ENCODE peak calls at places on chromosomes 4 and X, in four cellular contexts. Z is activated T-helper 1 cell treated with Interleukin-2 at 50 U/mL for 16 hours, W is Calu3, P is dorsolateral prefrontal cortex. O is an unnamed sample.

GRCh38 chr4:106986486-106986885 is 49.6 kb downstream of the DKK2 start:
- DNase-seq in W (no peak), P (no peak), Z (no peak), O (no peak)

GRCh38 chr4:82429728-82430192 is 502 bp downstream of the HNRNPDL start:
- DNase-seq in Z (peak; percentile 74), P (no peak), W (no peak), O (no peak)

GRCh38 chr4:48914311-48914710 is 7.7 kb upstream of the OCIAD2 start:
- DNase-seq in Z (no peak), W (no peak), P (no peak), O (no peak)

GRCh38 chr4:74627516-74627915 is 166.8 kb downstream of the BTC start:
- DNase-seq in P (no peak), Z (no peak), W (no peak), O (no peak)

GRCh38 chr4:137998666-137999429 is 243.3 kb downstream of the SLC7A11 start:
- DNase-seq in Z (no peak), P (no peak), W (no peak), O (no peak)

GRCh38 chrX:3044196-3044595 is 2.9 kb downstream of the ARSF start:
- DNase-seq in Z (no peak), W (no peak), P (no peak), O (no peak)

GRCh38 chrX:130082244-130083106 is 27.8 kb downstream of the ELF4 start:
- DNase-seq in W (no peak), P (no peak), Z (peak; percentile 68), O (no peak)

GRCh38 chr4:18366762-18367358 is 345.3 kb upstream of the LCORL start:
- DNase-seq in W (no peak), Z (no peak), P (no peak), O (no peak)

GRCh38 chr4:88949605-88950004 is 107.4 kb downstream of the FAM13A start:
- DNase-seq in P (no peak), Z (no peak), W (no peak), O (no peak)

GRCh38 chrX:153411255-153411987 is at the start of gene ZFP92:
- DNase-seq in W (no peak), P (no peak), Z (peak; percentile 24), O (no peak)

GRCh38 chr4:121189351-121189750 is 25.2 kb upstream of the TNIP3 start:
- DNase-seq in Z (no peak), W (no peak), P (no peak), O (no peak)

GRCh38 chr4:7753271-7753670 is 186.4 kb downstream of the AFAP1 start:
- DNase-seq in Z (no peak), W (no peak), P (no peak), O (no peak)

GRCh38 chrX:70336767-70337166 is 46.9 kb downstream of the KIF4A start:
- DNase-seq in P (no peak), Z (no peak), W (no peak), O (no peak)

GRCh38 chrX:31036895-31037294 is 34.9 kb downstream of the FTHL17 start:
- DNase-seq in W (peak; percentile 45), P (peak; percentile 40), Z (no peak), O (no peak)

GRCh38 chr4:7828011-7828720 is 111.5 kb downstream of the AFAP1 start:
- DNase-seq in W (no peak), Z (peak; percentile 42), P (peak; percentile 60), O (peak; percentile 50)

GRCh38 chr4:67020079-67020807 is 525.1 kb downstream of the CENPC start:
- DNase-seq in P (no peak), W (no peak), Z (no peak), O (peak; percentile 52)

GRCh38 chr4:98518555-98519267 is 139.7 kb downstream of the TSPAN5 start:
- DNase-seq in P (no peak), W (no peak), Z (no peak), O (no peak)

GRCh38 chr4:11106769-11107168 is 321.9 kb downstream of the HS3ST1 start:
- DNase-seq in Z (no peak), W (no peak), P (no peak), O (no peak)

GRCh38 chr4:140755811-140756291 is 334 bp downstream of the TBC1D9 start:
- DNase-seq in P (peak; percentile 41), Z (no peak), W (peak; percentile 28), O (no peak)

GRCh38 chr4:79232555-79232954 is 93.3 kb downstream of the NAA11 start:
- DNase-seq in W (no peak), Z (no peak), P (no peak), O (no peak)

GRCh38 chr4:159240690-159241089 is 137.8 kb downstream of the RAPGEF2 start:
- DNase-seq in Z (no peak), P (no peak), W (no peak), O (no peak)

GRCh38 chr4:164876680-164877324 is at the start of gene APELA:
- DNase-seq in P (no peak), W (no peak), Z (no peak), O (no peak)

GRCh38 chr4:123072060-123072459 is 149.7 kb upstream of the NUDT6 start:
- DNase-seq in P (no peak), Z (no peak), W (no peak), O (no peak)

GRCh38 chrX:68647156-68647957 is at the start of gene STARD8:
- DNase-seq in P (no peak), W (peak; percentile 63), Z (no peak), O (no peak)

GRCh38 chrX:30304866-30305265 is 4.3 kb downstream of the NR0B1 start:
- DNase-seq in P (no peak), Z (no peak), W (no peak), O (no peak)

GRCh38 chr4:30181512-30181911 is 538.7 kb upstream of the PCDH7 start:
- DNase-seq in P (no peak), W (no peak), Z (no peak), O (no peak)

GRCh38 chr4:129218355-129218754 is 122.4 kb downstream of the C4orf33 start:
- DNase-seq in P (no peak), Z (no peak), W (peak; percentile 24), O (no peak)

GRCh38 chr4:74886490-74886889 is 46.4 kb upstream of the PARM1 start:
- DNase-seq in W (no peak), P (no peak), Z (no peak), O (no peak)

GRCh38 chr4:76729991-76730390 is 168.0 kb downstream of the SOWAHB start:
- DNase-seq in Z (no peak), W (no peak), P (no peak), O (no peak)